ENCODE peak calls at places on chromosome 16, in ten cellular contexts. T, H, E, K, G, X, I, L, Y and D are unnamed samples.

GRCh38 chr16:48393843-48394703 is 8.9 kb upstream of the SIAH1 start:
- DNase-seq in L (no peak), X (no peak), I (peak), H (no peak), G (no peak), E (no peak), K (peak), T (peak), Y (no peak), D (no peak)

GRCh38 chr16:65413861-65414260 is 292.0 kb upstream of the CDH11 start:
- DNase-seq in E (no peak), H (no peak), T (no peak), X (peak), L (no peak), Y (no peak), G (no peak), I (peak), K (no peak), D (no peak)

GRCh38 chr16:2043980-2044451 is 3.6 kb downstream of the NTHL1 start:
- DNase-seq in K (no peak), T (no peak), Y (no peak), L (no peak), X (no peak), E (no peak), H (no peak), I (no peak), G (no peak), D (no peak)

GRCh38 chr16:58451945-58452401 is 48.0 kb upstream of the NDRG4 start:
- DNase-seq in E (no peak), H (no peak), L (no peak), T (no peak), X (peak), Y (no peak), K (no peak), G (peak), I (peak), D (no peak)

GRCh38 chr16:51767564-51767963 is 616.5 kb upstream of the SALL1 start:
- DNase-seq in T (no peak), X (no peak), I (no peak), E (no peak), H (no peak), L (no peak), K (no peak), Y (no peak), G (no peak), D (no peak)

GRCh38 chr16:67447508-67448076 is 16.7 kb downstream of the HSD11B2 start:
- DNase-seq in H (peak), X (peak), Y (no peak), T (no peak), G (peak), K (no peak), E (peak), I (peak), L (no peak), D (peak)

GRCh38 chr16:50977064-50977621 is 173.9 kb downstream of the SALL1 start:
- DNase-seq in X (no peak), E (no peak), H (no peak), L (no peak), Y (no peak), K (no peak), T (no peak), I (no peak), G (no peak), D (no peak)

GRCh38 chr16:56348168-56349085 is 76.9 kb downstream of the AMFR start:
- DNase-seq in L (no peak), K (no peak), Y (no peak), G (no peak), E (no peak), H (no peak), T (no peak), I (no peak), X (no peak), D (no peak)

GRCh38 chr16:59754854-59755253 is 1020.7 kb upstream of the GOT2 start:
- DNase-seq in H (no peak), L (no peak), G (no peak), E (no peak), Y (no peak), T (no peak), I (no peak), X (no peak), K (no peak), D (no peak)

GRCh38 chr16:87267566-87267965 is 49.6 kb downstream of the C16orf95 start:
- DNase-seq in Y (no peak), H (no peak), E (no peak), L (no peak), I (no peak), G (no peak), T (no peak), K (no peak), X (no peak), D (no peak)

GRCh38 chr16:87266846-87267245 is 50.3 kb downstream of the C16orf95 start:
- DNase-seq in H (no peak), Y (no peak), E (no peak), T (no peak), I (no peak), L (no peak), X (no peak), G (no peak), K (no peak), D (no peak)

GRCh38 chr16:87273471-87274030 is 43.6 kb downstream of the C16orf95 start:
- DNase-seq in E (no peak), Y (no peak), T (no peak), X (no peak), K (no peak), I (no peak), H (no peak), L (no peak), G (no peak), D (no peak)

GRCh38 chr16:87274808-87275207 is 42.4 kb downstream of the C16orf95 start:
- DNase-seq in X (no peak), K (no peak), H (no peak), Y (no peak), G (no peak), L (no peak), T (no peak), I (no peak), E (no peak), D (no peak)

GRCh38 chr16:87271256-87271655 is 45.9 kb downstream of the C16orf95 start:
- DNase-seq in Y (no peak), I (no peak), L (no peak), K (no peak), E (no peak), X (no peak), G (no peak), H (no peak), T (no peak), D (no peak)
- H3K4me3 ChIP-seq in Y (no peak), I (no peak), L (no peak), K (no peak), E (no peak), X (no peak), G (no peak), H (no peak), T (no peak), D (no peak)

GRCh38 chr16:3070608-3071111 is 5.2 kb downstream of the IL32 start:
- DNase-seq in Y (no peak), I (no peak), K (no peak), G (no peak), T (no peak), L (no peak), E (no peak), X (no peak), H (no peak), D (no peak)

GRCh38 chr16:3066440-3066748 is 954 bp downstream of the IL32 start:
- DNase-seq in I (no peak), X (no peak), H (no peak), G (no peak), K (no peak), E (no peak), L (no peak), T (no peak), Y (no peak), D (no peak)

GRCh38 chr16:3065742-3066439 is 451 bp downstream of the IL32 start:
- DNase-seq in G (no peak), T (no peak), X (no peak), Y (no peak), H (no peak), I (no peak), E (no peak), K (no peak), L (no peak), D (no peak)

GRCh38 chr16:3067929-3068288 is 2.5 kb downstream of the IL32 start:
- DNase-seq in X (no peak), G (no peak), I (no peak), K (no peak), H (no peak), L (no peak), E (no peak), T (no peak), Y (no peak), D (no peak)

GRCh38 chr16:3068486-3068885 is 3.0 kb downstream of the IL32 start:
- DNase-seq in K (no peak), E (no peak), X (no peak), L (no peak), I (no peak), Y (no peak), T (no peak), G (no peak), H (no peak), D (no peak)
- H3K4me3 ChIP-seq in K (no peak), E (no peak), X (no peak), L (no peak), I (no peak), Y (no peak), T (no peak), G (no peak), H (peak), D (no peak)

GRCh38 chr16:10387378-10387681 is 1.5 kb downstream of the ATF7IP2 start:
- DNase-seq in E (no peak), X (no peak), I (no peak), G (no peak), H (no peak), L (no peak), K (no peak), Y (no peak), T (no peak), D (no peak)

GRCh38 chr16:10388987-10389386 is 3.1 kb downstream of the ATF7IP2 start:
- DNase-seq in L (no peak), G (no peak), H (no peak), X (no peak), I (no peak), T (no peak), Y (no peak), K (no peak), E (no peak), D (no peak)

GRCh38 chr16:10390330-10390729 is 4.5 kb downstream of the ATF7IP2 start:
- DNase-seq in H (no peak), K (no peak), Y (no peak), T (no peak), G (no peak), X (no peak), L (no peak), I (no peak), E (no peak), D (no peak)

GRCh38 chr16:10391339-10391738 is 5.5 kb downstream of the ATF7IP2 start:
- DNase-seq in H (no peak), T (no peak), I (no peak), X (no peak), L (no peak), Y (no peak), G (no peak), E (no peak), K (no peak), D (no peak)

DNA sequence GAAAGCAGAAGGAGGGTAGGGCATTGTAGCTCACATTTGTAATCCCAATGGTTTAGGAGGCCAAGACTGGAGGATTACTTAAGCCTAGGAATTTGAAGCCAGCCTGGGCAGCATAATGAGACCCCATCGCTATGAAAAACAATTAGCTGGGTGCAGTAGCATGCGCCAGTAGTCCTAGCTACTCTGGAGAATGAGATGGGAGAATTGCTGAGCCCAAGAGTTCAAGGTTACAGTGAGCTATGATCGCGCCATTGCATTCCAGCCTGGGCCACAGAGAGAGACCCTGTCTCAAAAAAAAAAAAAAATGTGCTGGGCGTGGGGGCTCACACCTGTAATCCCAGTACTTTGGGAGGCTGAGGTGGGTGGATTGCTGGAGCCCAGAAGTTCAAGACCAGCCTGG is 5.0 kb downstream of the ATF7IP2 start:
- DNase-seq in E (no peak), G (no peak), Y (no peak), X (no peak), K (no peak), T (no peak), L (no peak), I (no peak), H (no peak), D (no peak)
- H3K4me3 ChIP-seq in E (no peak), G (no peak), Y (no peak), X (no peak), K (no peak), T (no peak), L (no peak), I (no peak), H (no peak), D (no peak)

DNA sequence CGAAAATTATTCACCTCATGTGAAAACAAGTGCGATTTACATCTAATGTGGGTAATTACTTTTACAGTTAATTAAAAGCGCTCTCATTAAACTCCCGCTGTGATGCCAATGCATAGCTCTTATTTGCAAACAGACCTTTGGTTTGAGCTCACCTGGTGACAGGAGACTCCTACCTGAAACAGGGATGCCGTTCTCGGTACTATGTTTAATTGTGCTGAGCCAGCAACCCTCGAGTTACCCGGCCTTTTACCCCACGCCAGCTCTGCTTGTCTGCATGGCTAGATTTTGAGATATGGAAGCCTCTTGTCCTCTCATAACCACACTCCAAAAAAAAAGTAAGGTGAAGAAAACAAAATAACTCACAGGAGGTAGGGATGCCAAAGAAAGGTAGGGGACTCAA is 690.4 kb upstream of the RBFOX1 start:
- DNase-seq in E (no peak), L (no peak), Y (no peak), K (no peak), H (no peak), I (no peak), T (no peak), X (no peak), G (no peak), D (peak)
- H3K4me3 ChIP-seq in E (no peak), L (no peak), Y (no peak), K (no peak), H (no peak), I (no peak), T (no peak), X (no peak), G (no peak), D (no peak)

DNA sequence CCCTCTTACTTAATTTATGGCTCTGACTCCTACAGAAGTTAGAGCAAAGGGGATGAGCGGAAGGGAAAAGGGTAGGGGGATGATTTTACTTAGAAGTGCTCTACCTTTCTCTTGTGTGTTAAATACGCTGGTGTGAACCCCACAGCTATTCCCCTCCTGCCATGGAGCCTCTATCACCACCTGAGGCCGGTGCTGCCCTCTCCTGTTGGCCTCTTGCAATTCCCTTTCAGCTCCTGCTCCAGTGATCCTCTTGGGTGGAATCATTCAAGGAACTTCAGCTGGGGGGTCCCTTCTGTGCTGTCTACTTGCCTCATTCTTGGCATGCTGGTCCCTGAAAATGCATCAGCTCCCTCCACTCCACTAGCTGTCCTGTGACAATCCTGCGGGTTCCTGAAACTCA is 41.8 kb upstream of the CDH8 start:
- DNase-seq in I (no peak), H (no peak), G (peak), L (no peak), E (no peak), T (no peak), Y (peak), X (peak), K (no peak), D (peak)
- H3K4me3 ChIP-seq in I (no peak), H (no peak), G (no peak), L (no peak), E (no peak), T (no peak), Y (no peak), X (no peak), K (no peak), D (no peak)

DNA sequence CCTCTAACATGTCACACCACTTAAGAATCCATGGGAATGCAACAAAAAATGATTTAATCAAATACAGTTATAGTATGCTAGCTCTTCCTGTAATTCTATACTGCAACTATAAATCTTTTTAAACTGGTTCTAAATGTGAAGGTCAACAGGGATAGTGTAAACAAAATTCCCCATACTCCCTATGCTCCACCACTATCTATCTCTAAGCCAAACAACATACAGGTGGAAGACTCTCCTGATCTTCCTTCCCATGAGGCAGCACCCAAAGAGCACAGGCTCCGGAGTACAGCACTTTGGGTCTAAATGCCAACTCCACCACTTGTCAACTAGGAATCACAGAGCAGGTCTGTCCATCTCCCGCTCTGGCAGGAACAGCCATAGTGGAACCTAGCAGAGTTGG is 4.3 kb downstream of the XPO6 start:
- DNase-seq in X (no peak), L (no peak), G (no peak), E (no peak), Y (no peak), H (no peak), K (no peak), T (no peak), I (no peak), D (no peak)
- H3K4me3 ChIP-seq in X (no peak), L (no peak), G (no peak), E (no peak), Y (no peak), H (no peak), K (no peak), T (no peak), I (no peak), D (no peak)